ENCODE peak calls at places on chromosomes 1 and 21, in nine cellular contexts. X is cardiac septum; S is SK-MEL-5; N is activated T-helper 9 cell treated with anti-CD3 and anti-CD28 coated beads, Interleukin-2, amount 50 U/mL, for 16 hours; J is stimulated activated CD8-positive, alpha-beta memory T cell treated with anti-CD3 and anti-CD28 coated beads, Interleukin-12 subunit alpha, Interleukin-12 subunit beta, amount 100 ng/mL, for 4 hours; A is activated CD8-positive, alpha-beta memory T cell treated with anti-CD3 and anti-CD28 coated beads for 48 hours; C is omental fat pad; U is kidney; L is 8988T. V is an unnamed sample.

GRCh38 chr1:36528361-36529349 is 45.9 kb upstream of the CSF3R start:
- DNase-seq in X (peak), S (peak), N (no peak), J (no peak), A (no peak), C (no peak), U (no peak), L (no peak), V (no peak)

GRCh38 chr1:153793261-153793972 is 18.2 kb downstream of the SLC27A3 start:
- DNase-seq in X (peak), S (no peak), N (no peak), J (no peak), A (no peak), C (no peak), U (no peak), L (no peak), V (no peak)

GRCh38 chr1:6471086-6471841 is 5.3 kb upstream of the TNFRSF25 start:
- DNase-seq in X (no peak), S (no peak), N (no peak), J (no peak), A (no peak), C (no peak), U (peak), L (no peak), V (no peak)

GRCh38 chr1:218558411-218558810 is 213.3 kb downstream of the TGFB2 start:
- DNase-seq in X (no peak), S (no peak), N (no peak), J (no peak), A (no peak), C (no peak), U (no peak), L (no peak), V (no peak)

GRCh38 chr1:229048221-229048620 is 222.7 kb upstream of the RAB4A start:
- DNase-seq in X (no peak), S (peak), N (no peak), J (no peak), A (no peak), C (no peak), U (no peak), L (no peak), V (no peak)

GRCh38 chr1:54846301-54846700 is 40.7 kb downstream of the DHCR24 start:
- DNase-seq in X (no peak), S (no peak), N (no peak), J (no peak), A (no peak), C (no peak), U (no peak), L (no peak), V (no peak)

GRCh38 chr1:214637722-214638473 is 34.9 kb downstream of the CENPF start:
- DNase-seq in X (no peak), S (peak), N (no peak), J (no peak), A (no peak), C (no peak), U (no peak), L (no peak), V (no peak)

GRCh38 chr1:68229927-68230812 is 2.2 kb downstream of the WLS start:
- DNase-seq in X (no peak), S (peak), N (no peak), J (no peak), A (no peak), C (no peak), U (no peak), L (no peak), V (no peak)

GRCh38 chr1:92934395-92935378 is 26.6 kb downstream of the DIPK1A start:
- DNase-seq in X (no peak), S (peak), N (no peak), J (no peak), A (no peak), C (no peak), U (peak), L (no peak), V (no peak)

GRCh38 chr1:27366113-27366410 is 699 bp downstream of the MAP3K6 start:
- DNase-seq in X (peak), S (peak), N (peak), J (no peak), A (peak), C (peak), U (peak), L (peak), V (no peak)

GRCh38 chr1:18556364-18556763 is 74.3 kb upstream of the PAX7 start:
- DNase-seq in X (no peak), S (peak), N (no peak), J (no peak), A (no peak), C (no peak), U (no peak), L (no peak), V (no peak)

GRCh38 chr1:23421752-23422312 is 2.7 kb downstream of the TCEA3 start:
- DNase-seq in X (no peak), S (no peak), N (no peak), J (no peak), A (no peak), C (no peak), U (no peak), L (no peak), V (no peak)

GRCh38 chr1:37673920-37674319 is 18.4 kb upstream of the CDCA8 start:
- DNase-seq in X (no peak), S (no peak), N (peak), J (no peak), A (no peak), C (no peak), U (peak), L (no peak), V (no peak)

GRCh38 chr1:183247931-183248330 is 61.9 kb downstream of the LAMC2 start:
- DNase-seq in X (no peak), S (no peak), N (no peak), J (no peak), A (no peak), C (no peak), U (no peak), L (no peak), V (no peak)

GRCh38 chr1:82423174-82423815 is 622.6 kb downstream of the ADGRL2 start:
- DNase-seq in X (no peak), S (no peak), N (no peak), J (no peak), A (no peak), C (no peak), U (no peak), L (no peak), V (no peak)

GRCh38 chr1:28417441-28418277 is 48.1 kb downstream of the PHACTR4 start:
- DNase-seq in X (no peak), S (no peak), N (no peak), J (no peak), A (no peak), C (no peak), U (no peak), L (no peak), V (peak)

GRCh38 chr1:100868364-100868995 is 26.2 kb downstream of the EXTL2 start:
- DNase-seq in X (no peak), S (peak), N (no peak), J (no peak), A (no peak), C (no peak), U (no peak), L (no peak), V (no peak)

GRCh38 chr1:96763514-96763913 is 41.9 kb downstream of the PTBP2 start:
- DNase-seq in X (no peak), S (no peak), N (no peak), J (no peak), A (no peak), C (no peak), U (no peak), L (no peak), V (no peak)

GRCh38 chr1:165290143-165290542 is 66.4 kb downstream of the LMX1A start:
- DNase-seq in X (no peak), S (peak), N (no peak), J (no peak), A (no peak), C (no peak), U (no peak), L (no peak), V (no peak)

GRCh38 chr1:201456499-201457309 is 12.3 kb downstream of the PHLDA3 start:
- DNase-seq in X (no peak), S (no peak), N (no peak), J (no peak), A (no peak), C (no peak), U (peak), L (no peak), V (no peak)

GRCh38 chr21:41961282-41961701 is 7.5 kb upstream of the C2CD2 start:
- DNase-seq in X (no peak), S (no peak), N (no peak), J (no peak), A (no peak), C (no peak), U (no peak), L (no peak), V (no peak)

GRCh38 chr1:925532-926421 is 2.1 kb downstream of the SAMD11 start:
- DNase-seq in X (no peak), S (no peak), N (no peak), J (no peak), A (no peak), C (no peak), U (peak), L (no peak), V (no peak)

GRCh38 chr21:45505416-45506021 is 36.7 kb downstream of the SLC19A1 start:
- DNase-seq in X (peak), S (no peak), N (no peak), J (no peak), A (no peak), C (no peak), U (peak), L (no peak), V (no peak)

GRCh38 chr1:247407180-247407616 is 8.8 kb upstream of the NLRP3 start:
- DNase-seq in X (peak), S (no peak), N (peak), J (peak), A (no peak), C (no peak), U (peak), L (no peak), V (peak)

GRCh38 chr21:26365849-26366248 is 195.3 kb upstream of the APP start:
- DNase-seq in X (no peak), S (no peak), N (no peak), J (no peak), A (no peak), C (no peak), U (no peak), L (no peak), V (no peak)

GRCh38 chr1:16209847-16210407 is 2.5 kb downstream of the ARHGEF19 start:
- DNase-seq in X (no peak), S (no peak), N (no peak), J (no peak), A (no peak), C (no peak), U (peak), L (no peak), V (no peak)

GRCh38 chr1:204320413-204320812 is 39.3 kb downstream of the PLEKHA6 start:
- DNase-seq in X (no peak), S (no peak), N (no peak), J (no peak), A (no peak), C (no peak), U (no peak), L (no peak), V (no peak)

GRCh38 chr1:79373481-79374132 is 367.1 kb upstream of the ADGRL4 start:
- DNase-seq in X (no peak), S (no peak), N (no peak), J (no peak), A (no peak), C (no peak), U (no peak), L (no peak), V (no peak)

GRCh38 chr1:51331206-51332100 is 1.1 kb upstream of the TTC39A start:
- DNase-seq in X (no peak), S (peak), N (no peak), J (no peak), A (no peak), C (no peak), U (peak), L (no peak), V (no peak)

GRCh38 chr1:214551052-214551435 is 358 bp downstream of the PTPN14 start:
- DNase-seq in X (peak), S (no peak), N (no peak), J (no peak), A (no peak), C (no peak), U (peak), L (no peak), V (no peak)

GRCh38 chr1:45848714-45849113 is 45.3 kb downstream of the MAST2 start:
- DNase-seq in X (no peak), S (no peak), N (no peak), J (no peak), A (no peak), C (no peak), U (no peak), L (no peak), V (no peak)

GRCh38 chr1:30316056-30316455 is 407.3 kb downstream of the MATN1 start:
- DNase-seq in X (peak), S (no peak), N (no peak), J (no peak), A (no peak), C (no peak), U (no peak), L (no peak), V (no peak)

GRCh38 chr1:151443846-151444790 is 15.2 kb downstream of the POGZ start:
- DNase-seq in X (no peak), S (peak), N (peak), J (peak), A (no peak), C (peak), U (no peak), L (peak), V (peak)

GRCh38 chr1:92536593-92537332 is 50.0 kb upstream of the GFI1 start:
- DNase-seq in X (no peak), S (peak), N (no peak), J (no peak), A (no peak), C (no peak), U (no peak), L (no peak), V (no peak)

GRCh38 chr21:22855581-22855980 is 1857.4 kb downstream of the NCAM2 start:
- DNase-seq in X (no peak), S (no peak), N (no peak), J (no peak), A (no peak), C (no peak), U (no peak), L (no peak), V (no peak)

GRCh38 chr1:97412737-97413136 is 508.1 kb downstream of the DPYD start:
- DNase-seq in X (no peak), S (peak), N (no peak), J (no peak), A (no peak), C (no peak), U (no peak), L (no peak), V (no peak)

V was measured in NK-92 treated with Interleukin-12 subunit alpha and Interleukin-12 subunit beta, amount 100 ng/mL, for 24 hours.